ENCODE peak calls at places on chromosomes 13 and 19, in four cellular contexts. K is stimulated activated CD4-positive, alpha-beta T cell treated with anti-CD3 and anti-CD28 coated beads, Interleukin-1b, Interleukin-23, amount 100 ng/mL, for 1 hour; U is body of pancreas; H is GM04504. X is an unnamed sample.

GRCh38 chr19:51711702-51712101 is 12.1 kb downstream of the HAS1 start:
- DNase-seq in H (no peak), U (no peak), K (no peak), X (no peak)

GRCh38 chr19:41575998-41576397 is at the start of gene CEACAM21:
- DNase-seq in H (no peak), K (no peak), U (no peak), X (peak)

GRCh38 chr13:49213539-49213938 is 6.6 kb upstream of the MLNR start:
- DNase-seq in U (no peak), H (no peak), K (no peak), X (no peak)

GRCh38 chr19:55549500-55550320 is 4.4 kb upstream of the SBK3 start:
- DNase-seq in K (no peak), U (no peak), H (peak), X (peak)

GRCh38 chr13:67230774-67231480 is 791 bp upstream of the PCDH9 start:
- DNase-seq in U (peak), K (no peak), H (peak), X (peak)

GRCh38 chr13:76643596-76643995 is 242.6 kb downstream of the KCTD12 start:
- DNase-seq in H (no peak), U (no peak), K (no peak), X (no peak)

GRCh38 chr19:342801-343421 is 1.7 kb downstream of the MIER2 start:
- DNase-seq in K (no peak), U (peak), H (peak), X (peak)

GRCh38 chr19:4976412-4977298 is 7.7 kb downstream of the KDM4B start:
- DNase-seq in K (no peak), H (peak), U (no peak), X (no peak)

GRCh38 chr13:100382787-100383186 is 205.8 kb downstream of the GGACT start:
- DNase-seq in H (no peak), K (no peak), U (no peak), X (no peak)

GRCh38 chr19:33075519-33075918 is 5.5 kb upstream of the GPATCH1 start:
- DNase-seq in K (no peak), U (no peak), H (no peak), X (no peak)

GRCh38 chr19:12708641-12709040 is 12.2 kb upstream of the FBXW9 start:
- DNase-seq in U (no peak), K (no peak), H (no peak), X (no peak)

GRCh38 chr19:7927605-7928333 is 1.8 kb upstream of the CTXN1 start:
- DNase-seq in U (peak), H (no peak), K (no peak), X (no peak)

GRCh38 chr19:57233207-57233606 is 2.4 kb downstream of the AURKC start:
- DNase-seq in H (no peak), U (no peak), K (no peak), X (no peak)

GRCh38 chr13:27826379-27827353 is 34.4 kb downstream of the GSX1 start:
- DNase-seq in U (peak), H (peak), K (peak), X (peak)

GRCh38 chr13:22690756-22691155 is 490.0 kb upstream of the SGCG start:
- DNase-seq in U (no peak), K (no peak), H (no peak), X (no peak)

GRCh38 chr13:35055705-35056104 is 113.6 kb downstream of the NBEA start:
- DNase-seq in K (no peak), H (no peak), U (no peak), X (no peak)

GRCh38 chr13:50650936-50651638 is 192.4 kb downstream of the DLEU7 start:
- DNase-seq in K (no peak), U (no peak), H (no peak), X (peak)

GRCh38 chr13:89925107-89925506 is 1422.4 kb upstream of the MIR17HG start:
- DNase-seq in K (no peak), H (no peak), U (no peak), X (no peak)

X was measured in Daoy.